ENCODE peak calls at places on chromosomes 4 and X, in eight cellular contexts. Q is fibroblast of lung, S is PC-3, Y is Peyer's patch, X is endodermal cell, E is dorsolateral prefrontal cortex, U is psoas muscle, V is K562. I is an unnamed sample.

GRCh38 chrX:34563809-34564208 is 93.3 kb downstream of the TMEM47 start:
- DNase-seq in X (no peak), U (no peak), V (no peak), Y (no peak), Q (no peak), E (no peak), S (peak), I (no peak)

GRCh38 chrX:12987900-12988594 is 13.1 kb downstream of the TMSB4X start:
- DNase-seq in S (no peak), E (no peak), V (no peak), Y (no peak), Q (no peak), U (no peak), X (no peak), I (no peak)

GRCh38 chrX:56232221-56233082 is at the start of gene KLF8:
- DNase-seq in V (peak), E (peak), X (peak), Y (peak), Q (peak), U (peak), S (no peak), I (peak)

GRCh38 chr4:157804986-157805385 is 367.8 kb downstream of the GASK1B start:
- DNase-seq in S (peak), Y (no peak), X (no peak), Q (peak), E (no peak), V (no peak), U (no peak), I (no peak)

GRCh38 chrX:138648570-138648969 is 62.9 kb downstream of the FGF13 start:
- DNase-seq in V (no peak), X (no peak), E (no peak), Y (no peak), S (no peak), Q (no peak), U (no peak), I (no peak)

GRCh38 chrX:145923376-145923775 is 105.7 kb downstream of the SLITRK2 start:
- DNase-seq in X (peak), Q (no peak), U (no peak), V (no peak), Y (no peak), E (no peak), S (no peak), I (no peak)

GRCh38 chrX:10387011-10387410 is 230.2 kb downstream of the CLCN4 start:
- DNase-seq in Y (no peak), X (no peak), Q (peak), E (no peak), V (no peak), S (peak), U (no peak), I (no peak)

GRCh38 chrX:123274796-123275195 is 90.7 kb downstream of the GRIA3 start:
- DNase-seq in Q (no peak), Y (no peak), E (no peak), X (no peak), V (no peak), S (peak), U (no peak), I (no peak)

GRCh38 chrX:4263005-4263404 is 549.6 kb upstream of the PRKX start:
- DNase-seq in E (no peak), X (no peak), U (no peak), Q (no peak), S (peak), V (no peak), Y (no peak), I (no peak)

GRCh38 chr4:153438916-153439756 is 27.0 kb upstream of the TMEM131L start:
- DNase-seq in U (no peak), Y (peak), E (no peak), S (no peak), V (no peak), X (no peak), Q (no peak), I (no peak)

GRCh38 chrX:47796433-47796906 is 40.2 kb upstream of the ZNF81 start:
- DNase-seq in X (no peak), Y (no peak), V (peak), U (no peak), E (no peak), S (peak), Q (peak), I (no peak)

GRCh38 chr4:33060873-33061542 is 2340.8 kb downstream of the PCDH7 start:
- DNase-seq in V (no peak), Y (no peak), U (peak), Q (peak), E (peak), X (peak), S (peak), I (peak)

GRCh38 chrX:135382260-135382659 is 39.5 kb upstream of the SMIM10L2A start:
- DNase-seq in E (no peak), Q (no peak), V (no peak), U (no peak), Y (no peak), X (no peak), S (no peak), I (no peak)

GRCh38 chr4:1992468-1993168 is 16.2 kb downstream of the NELFA start:
- DNase-seq in E (no peak), X (peak), Y (no peak), V (no peak), U (peak), Q (no peak), S (no peak), I (no peak)
- H3K4me3 ChIP-seq in E (no peak), X (no peak), Y (no peak), V (no peak), U (no peak), Q (no peak), S (no peak), I (no peak)

GRCh38 chr4:42152507-42153504 is at the start of gene BEND4:
- DNase-seq in Q (no peak), U (no peak), Y (peak), E (no peak), X (peak), V (no peak), S (no peak), I (no peak)

GRCh38 chr4:42149004-42149403 is 3.5 kb downstream of the BEND4 start:
- DNase-seq in X (no peak), Q (no peak), E (no peak), S (no peak), U (no peak), V (no peak), Y (no peak), I (no peak)

GRCh38 chr4:42150653-42151567 is 1.5 kb downstream of the BEND4 start:
- DNase-seq in Y (peak), Q (no peak), E (no peak), V (no peak), S (no peak), U (no peak), X (peak), I (no peak)

GRCh38 chr4:42148453-42148852 is 4.0 kb downstream of the BEND4 start:
- DNase-seq in U (no peak), S (no peak), V (no peak), Q (no peak), Y (no peak), X (no peak), E (no peak), I (no peak)

GRCh38 chr4:42151568-42152506 is 618 bp downstream of the BEND4 start:
- DNase-seq in Y (peak), U (peak), S (no peak), X (peak), V (no peak), Q (no peak), E (peak), I (no peak)
- H3K4me3 ChIP-seq in Y (peak), U (peak), S (peak), X (peak), V (no peak), Q (no peak), E (peak), I (peak)

DNA sequence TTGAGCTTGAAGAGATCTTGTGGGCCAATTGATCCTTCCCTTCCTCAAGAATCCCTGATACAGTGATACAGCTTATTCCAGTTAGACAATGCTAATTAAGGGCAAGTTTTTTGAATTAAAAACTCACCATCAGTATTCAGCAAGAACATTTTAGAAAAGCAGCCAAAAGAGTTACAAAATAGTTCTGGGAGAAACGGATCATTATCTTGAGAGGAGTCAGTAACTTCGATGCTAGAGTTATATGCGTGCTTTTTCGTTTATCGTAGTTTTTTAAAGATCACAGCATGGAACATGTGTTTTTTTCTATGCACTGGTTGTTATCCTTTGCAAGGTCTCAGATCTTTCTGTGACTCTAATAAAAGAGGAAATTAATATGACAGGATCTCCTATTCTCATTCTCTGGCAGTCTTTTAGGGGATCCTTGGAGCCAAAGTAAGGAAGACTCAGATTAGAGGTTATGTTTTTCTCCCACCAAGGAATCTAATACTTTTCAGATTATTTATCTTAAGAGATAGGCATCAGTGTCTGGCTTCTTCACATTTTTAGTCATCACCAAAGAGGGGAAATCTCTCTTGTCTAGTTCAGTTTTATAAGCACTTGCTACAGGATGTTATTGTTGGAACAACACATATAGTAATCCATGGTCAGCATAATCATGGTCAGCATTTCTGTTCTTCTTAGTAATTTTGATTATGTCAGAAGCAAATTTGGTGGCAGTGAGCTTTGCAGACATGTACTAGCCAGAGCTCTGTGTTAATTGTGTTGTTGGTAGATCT is 109.7 kb downstream of the PDLIM5 start:
- DNase-seq in Y (no peak), U (no peak), E (no peak), X (no peak), V (no peak), Q (peak), S (peak), I (no peak)
- H3K4me3 ChIP-seq in Y (no peak), U (no peak), E (no peak), X (no peak), V (no peak), Q (no peak), S (no peak), I (no peak)

GRCh38 chrX:15675490-15675921 is 10.9 kb upstream of the CLTRN start:
- DNase-seq in Q (no peak), U (peak), E (peak), Y (peak), V (peak), S (peak), X (peak), I (peak)

GRCh38 chrX:15672886-15673285 is 8.3 kb upstream of the CLTRN start:
- DNase-seq in U (no peak), X (no peak), S (peak), Q (no peak), Y (no peak), V (no peak), E (no peak), I (no peak)

GRCh38 chrX:15674899-15675489 is 10.4 kb upstream of the CLTRN start:
- DNase-seq in Q (peak), X (peak), E (peak), S (peak), Y (peak), V (peak), U (peak), I (peak)

GRCh38 chrX:15674514-15674898 is 9.9 kb upstream of the CLTRN start:
- DNase-seq in E (peak), S (peak), V (peak), Q (peak), Y (peak), U (peak), X (no peak), I (peak)

DNA sequence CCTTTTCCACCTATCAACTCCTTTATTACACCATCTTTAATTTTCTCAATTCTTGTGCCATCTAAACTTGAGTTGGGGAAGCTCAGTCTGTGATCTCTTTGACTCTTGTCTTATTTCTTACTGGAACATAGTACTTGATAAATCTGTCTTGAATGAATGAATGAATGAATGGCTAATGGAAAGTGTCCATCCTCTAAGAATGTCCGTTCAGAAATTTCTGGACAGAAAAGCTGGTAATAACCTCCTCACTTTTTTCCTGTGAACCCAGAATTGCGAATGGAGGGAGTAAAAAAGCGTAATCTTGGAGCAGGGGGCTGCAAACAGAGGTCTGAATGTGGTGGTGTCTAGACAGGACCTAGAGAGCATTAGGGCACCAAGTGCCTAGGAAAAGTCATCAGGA is 9.4 kb upstream of the CLTRN start:
- DNase-seq in S (no peak), E (no peak), U (no peak), V (no peak), Q (no peak), X (no peak), Y (no peak), I (no peak)
- H3K4me3 ChIP-seq in S (peak), E (peak), U (peak), V (peak), Q (peak), X (peak), Y (peak), I (peak)

DNA sequence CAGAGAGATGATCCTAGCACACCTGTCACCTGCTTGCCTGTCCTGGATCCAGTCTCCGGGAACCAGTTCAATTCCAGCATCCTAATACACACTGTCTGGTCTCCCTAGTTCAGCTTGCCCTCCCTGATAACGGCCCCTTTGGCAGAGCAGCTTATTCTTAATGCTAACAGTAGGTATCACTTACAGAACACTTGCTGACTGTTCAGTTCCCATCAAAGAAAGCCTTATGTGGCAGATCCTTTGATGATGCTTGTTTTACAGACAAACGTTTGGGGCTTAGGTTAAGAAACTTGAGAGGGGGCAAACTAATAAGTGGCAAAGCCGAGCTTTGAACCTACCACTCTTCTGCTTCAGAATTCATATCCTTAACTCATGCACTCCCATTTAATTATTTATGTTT is 885 bp downstream of the RASSF6 start:
- DNase-seq in U (no peak), Y (no peak), S (no peak), Q (no peak), V (no peak), X (no peak), E (no peak), I (no peak)
- H3K4me3 ChIP-seq in U (no peak), Y (peak), S (no peak), Q (no peak), V (no peak), X (no peak), E (no peak), I (peak)

GRCh38 chrX:119686087-119686639 is 6.8 kb downstream of the SEPTIN6 start:
- DNase-seq in Y (peak), U (no peak), V (no peak), S (no peak), Q (peak), E (no peak), X (no peak), I (no peak)

GRCh38 chrX:119684916-119685224 is 8.1 kb downstream of the SEPTIN6 start:
- DNase-seq in Q (no peak), U (no peak), Y (no peak), E (no peak), S (no peak), X (no peak), V (no peak), I (no peak)

GRCh38 chrX:119685225-119686066 is 7.5 kb downstream of the SEPTIN6 start:
- DNase-seq in X (no peak), E (peak), U (no peak), S (no peak), V (peak), Q (no peak), Y (peak), I (peak)

GRCh38 chrX:119688856-119689455 is 4.0 kb downstream of the SEPTIN6 start:
- DNase-seq in V (no peak), Y (peak), X (no peak), Q (no peak), S (no peak), E (no peak), U (no peak), I (no peak)

GRCh38 chrX:119687661-119688413 is 5.1 kb downstream of the SEPTIN6 start:
- DNase-seq in U (no peak), E (no peak), Y (peak), V (no peak), S (no peak), X (no peak), Q (no peak), I (no peak)
- H3K4me3 ChIP-seq in U (no peak), E (no peak), Y (no peak), V (no peak), S (no peak), X (no peak), Q (no peak), I (no peak)

GRCh38 chrX:73446831-73447230 is at the start of gene CDX4:
- DNase-seq in Y (no peak), Q (no peak), S (no peak), E (no peak), X (peak), U (no peak), V (no peak), I (no peak)
- H3K4me3 ChIP-seq in Y (no peak), Q (no peak), S (no peak), E (no peak), X (no peak), U (no peak), V (no peak), I (no peak)

DNA sequence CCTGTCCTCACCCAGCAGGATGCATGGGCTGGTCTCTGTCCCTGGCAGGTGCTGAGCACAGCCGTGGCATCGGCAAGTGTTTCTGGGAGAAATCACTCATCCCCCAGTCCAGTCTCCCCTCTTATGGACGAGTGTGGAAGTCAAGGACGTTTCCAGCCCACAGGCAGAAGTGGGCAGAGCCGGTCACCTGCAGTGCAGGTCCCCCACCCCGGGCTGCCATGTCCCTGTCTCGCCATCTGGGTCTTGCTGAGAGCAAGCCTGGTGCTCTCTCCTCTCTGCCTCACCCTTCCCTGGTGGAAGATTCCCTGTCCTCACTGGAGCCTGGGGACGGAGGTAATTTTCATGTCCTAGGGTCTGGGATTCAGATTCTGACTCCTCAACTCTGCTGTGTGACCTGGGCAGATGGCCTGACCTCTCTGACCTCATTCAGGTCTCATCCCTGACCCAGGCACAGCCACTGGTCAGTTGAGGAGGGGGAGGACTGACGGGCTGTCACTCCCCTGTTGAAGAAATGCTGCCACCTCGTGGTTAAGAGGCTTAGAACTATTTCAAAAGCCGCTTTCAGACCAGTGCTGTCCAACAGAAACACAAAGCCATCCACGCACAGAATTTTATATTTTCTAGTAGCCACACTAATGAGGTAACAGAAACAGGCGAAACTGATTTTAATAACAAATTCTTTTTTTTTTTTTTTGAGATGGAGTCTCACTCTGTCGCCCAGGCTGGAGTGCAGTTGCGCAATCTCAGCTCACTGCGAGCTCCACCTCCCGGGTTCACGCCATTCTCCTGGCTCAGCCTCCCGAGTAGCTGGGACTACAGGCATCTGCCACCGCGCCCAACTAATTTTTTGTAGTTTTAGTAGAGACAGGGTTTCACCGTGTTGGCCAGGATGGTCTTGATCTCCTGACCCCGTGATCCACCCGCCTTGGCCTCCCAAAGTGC is 1.8 kb downstream of the CPZ start:
- DNase-seq in Q (peak), Y (no peak), U (no peak), S (peak), V (peak), E (peak), X (peak), I (peak)
- H3K4me3 ChIP-seq in Q (no peak), Y (no peak), U (no peak), S (peak), V (no peak), E (no peak), X (peak), I (no peak)

I was measured in upper lobe of left lung.